ENCODE peak calls at places on chromosomes 2 and 18, in eight cellular contexts. One of them, this sample, is unnamed.

GRCh38 chr2:221969087-221969829 is 329.5 kb downstream of the PAX3 start:
- DNase-seq in activated CD8-positive, alpha-beta memory T cell treated with anti-CD3 and anti-CD28 coated beads for 24 hours: no peak
- DNase-seq in left kidney: peak
- DNase-seq in A172: peak
- DNase-seq in pancreas: no peak
- DNase-seq in GM06990: no peak
- DNase-seq in naive thymus-derived CD8-positive, alpha-beta T cell: no peak
- DNase-seq in HS-27A: peak
- DNase-seq in this sample: no peak

GRCh38 chr2:54422072-54422581 is 34.0 kb upstream of the SPTBN1 start:
- DNase-seq in activated CD8-positive, alpha-beta memory T cell treated with anti-CD3 and anti-CD28 coated beads for 24 hours: peak
- DNase-seq in left kidney: no peak
- DNase-seq in A172: no peak
- DNase-seq in pancreas: no peak
- DNase-seq in GM06990: no peak
- DNase-seq in naive thymus-derived CD8-positive, alpha-beta T cell: peak
- DNase-seq in HS-27A: no peak
- DNase-seq in this sample: no peak

GRCh38 chr18:52486052-52486451 is 146.1 kb downstream of the DCC start:
- DNase-seq in activated CD8-positive, alpha-beta memory T cell treated with anti-CD3 and anti-CD28 coated beads for 24 hours: no peak
- DNase-seq in left kidney: no peak
- DNase-seq in A172: no peak
- DNase-seq in pancreas: no peak
- DNase-seq in GM06990: no peak
- DNase-seq in naive thymus-derived CD8-positive, alpha-beta T cell: no peak
- DNase-seq in HS-27A: no peak
- DNase-seq in this sample: no peak

GRCh38 chr2:209113030-209113429 is 310.8 kb upstream of the MAP2 start:
- DNase-seq in activated CD8-positive, alpha-beta memory T cell treated with anti-CD3 and anti-CD28 coated beads for 24 hours: no peak
- DNase-seq in left kidney: no peak
- DNase-seq in A172: no peak
- DNase-seq in pancreas: no peak
- DNase-seq in GM06990: no peak
- DNase-seq in naive thymus-derived CD8-positive, alpha-beta T cell: no peak
- DNase-seq in HS-27A: no peak
- DNase-seq in this sample: no peak

GRCh38 chr2:174166261-174166660 is 82.1 kb downstream of the OLA1 start:
- DNase-seq in activated CD8-positive, alpha-beta memory T cell treated with anti-CD3 and anti-CD28 coated beads for 24 hours: no peak
- DNase-seq in left kidney: peak
- DNase-seq in A172: no peak
- DNase-seq in pancreas: no peak
- DNase-seq in GM06990: no peak
- DNase-seq in naive thymus-derived CD8-positive, alpha-beta T cell: no peak
- DNase-seq in HS-27A: no peak
- DNase-seq in this sample: no peak

GRCh38 chr2:178320011-178320410 is 125.7 kb downstream of the OSBPL6 start:
- DNase-seq in activated CD8-positive, alpha-beta memory T cell treated with anti-CD3 and anti-CD28 coated beads for 24 hours: no peak
- DNase-seq in left kidney: no peak
- DNase-seq in A172: no peak
- DNase-seq in pancreas: no peak
- DNase-seq in GM06990: no peak
- DNase-seq in naive thymus-derived CD8-positive, alpha-beta T cell: no peak
- DNase-seq in HS-27A: no peak
- DNase-seq in this sample: no peak

GRCh38 chr18:22974707-22975106 is 41.6 kb downstream of the RBBP8 start:
- DNase-seq in activated CD8-positive, alpha-beta memory T cell treated with anti-CD3 and anti-CD28 coated beads for 24 hours: no peak
- DNase-seq in left kidney: peak
- DNase-seq in A172: no peak
- DNase-seq in pancreas: no peak
- DNase-seq in GM06990: no peak
- DNase-seq in naive thymus-derived CD8-positive, alpha-beta T cell: no peak
- DNase-seq in HS-27A: no peak
- DNase-seq in this sample: no peak

GRCh38 chr18:40962784-40963183 is 992.2 kb upstream of the PIK3C3 start:
- DNase-seq in activated CD8-positive, alpha-beta memory T cell treated with anti-CD3 and anti-CD28 coated beads for 24 hours: no peak
- DNase-seq in left kidney: no peak
- DNase-seq in A172: peak
- DNase-seq in pancreas: no peak
- DNase-seq in GM06990: no peak
- DNase-seq in naive thymus-derived CD8-positive, alpha-beta T cell: no peak
- DNase-seq in HS-27A: no peak
- DNase-seq in this sample: no peak

GRCh38 chr2:39068290-39068689 is 52.6 kb downstream of the SOS1 start:
- DNase-seq in activated CD8-positive, alpha-beta memory T cell treated with anti-CD3 and anti-CD28 coated beads for 24 hours: no peak
- DNase-seq in left kidney: no peak
- DNase-seq in A172: no peak
- DNase-seq in pancreas: no peak
- DNase-seq in GM06990: no peak
- DNase-seq in naive thymus-derived CD8-positive, alpha-beta T cell: no peak
- DNase-seq in HS-27A: no peak
- DNase-seq in this sample: no peak

GRCh38 chr18:59085797-59086196 is 53.9 kb upstream of the SEC11C start:
- DNase-seq in activated CD8-positive, alpha-beta memory T cell treated with anti-CD3 and anti-CD28 coated beads for 24 hours: no peak
- DNase-seq in left kidney: no peak
- DNase-seq in A172: peak
- DNase-seq in pancreas: no peak
- DNase-seq in GM06990: no peak
- DNase-seq in naive thymus-derived CD8-positive, alpha-beta T cell: no peak
- DNase-seq in HS-27A: no peak
- DNase-seq in this sample: no peak

GRCh38 chr2:206728277-206729199 is 10.3 kb upstream of the DYTN start:
- DNase-seq in activated CD8-positive, alpha-beta memory T cell treated with anti-CD3 and anti-CD28 coated beads for 24 hours: no peak
- DNase-seq in left kidney: no peak
- DNase-seq in A172: peak
- DNase-seq in pancreas: no peak
- DNase-seq in GM06990: no peak
- DNase-seq in naive thymus-derived CD8-positive, alpha-beta T cell: no peak
- DNase-seq in HS-27A: no peak
- DNase-seq in this sample: no peak

GRCh38 chr2:1758112-1758630 is 13.9 kb upstream of the PXDN start:
- DNase-seq in activated CD8-positive, alpha-beta memory T cell treated with anti-CD3 and anti-CD28 coated beads for 24 hours: no peak
- DNase-seq in left kidney: peak
- DNase-seq in A172: no peak
- DNase-seq in pancreas: no peak
- DNase-seq in GM06990: no peak
- DNase-seq in naive thymus-derived CD8-positive, alpha-beta T cell: no peak
- DNase-seq in HS-27A: no peak
- DNase-seq in this sample: no peak

GRCh38 chr2:46963210-46963609 is 47.6 kb upstream of the MCFD2 start:
- DNase-seq in activated CD8-positive, alpha-beta memory T cell treated with anti-CD3 and anti-CD28 coated beads for 24 hours: no peak
- DNase-seq in left kidney: no peak
- DNase-seq in A172: no peak
- DNase-seq in pancreas: no peak
- DNase-seq in GM06990: no peak
- DNase-seq in naive thymus-derived CD8-positive, alpha-beta T cell: no peak
- DNase-seq in HS-27A: no peak
- DNase-seq in this sample: no peak

GRCh38 chr2:109279243-109279860 is 150.3 kb downstream of the SH3RF3 start:
- DNase-seq in activated CD8-positive, alpha-beta memory T cell treated with anti-CD3 and anti-CD28 coated beads for 24 hours: no peak
- DNase-seq in left kidney: peak
- DNase-seq in A172: no peak
- DNase-seq in pancreas: no peak
- DNase-seq in GM06990: no peak
- DNase-seq in naive thymus-derived CD8-positive, alpha-beta T cell: no peak
- DNase-seq in HS-27A: no peak
- DNase-seq in this sample: no peak